ENCODE peak calls at places on chromosomes 7 and 10, in four cellular contexts. R is mucosa of descending colon, M is HTR-8/SVneo, D is fibroblast of the aortic adventitia. Q is an unnamed sample.

GRCh38 chr10:65142641-65143435 is 1621.6 kb downstream of the REEP3 start:
- DNase-seq in D (no peak), M (no peak), R (no peak), Q (no peak)

GRCh38 chr10:80599424-80599847 is 61.7 kb downstream of the SH2D4B start:
- DNase-seq in M (peak; percentile 59), D (peak; percentile 24), R (peak; percentile 38), Q (peak; percentile 36)

GRCh38 chr7:36423633-36424032 is 34.0 kb downstream of the ANLN start:
- DNase-seq in D (no peak), R (no peak), M (no peak), Q (no peak)

GRCh38 chr10:131451407-131452015 is 140.0 kb upstream of the TCERG1L start:
- DNase-seq in R (no peak), M (no peak), D (no peak), Q (no peak)

GRCh38 chr7:40887099-40887498 is 752.3 kb downstream of the SUGCT start:
- DNase-seq in M (no peak), R (no peak), D (peak; percentile 69), Q (no peak)

GRCh38 chr7:37930226-37930948 is 9.9 kb downstream of the EPDR1 start:
- DNase-seq in D (peak; percentile 70), M (no peak), R (no peak), Q (no peak)

GRCh38 chr7:13104128-13104527 is 416.7 kb downstream of the ARL4A start:
- DNase-seq in R (no peak), M (no peak), D (no peak), Q (no peak)

GRCh38 chr10:10930979-10931743 is 86.5 kb upstream of the CELF2 start:
- DNase-seq in R (no peak), D (no peak), M (no peak), Q (no peak)

GRCh38 chr10:124291009-124291671 is 127.6 kb downstream of the OAT start:
- DNase-seq in D (no peak), R (no peak), M (no peak), Q (peak; percentile 57)

GRCh38 chr7:71801996-71802395 is 610.1 kb downstream of the CALN1 start:
- DNase-seq in M (no peak), R (no peak), D (no peak), Q (no peak)

GRCh38 chr10:14952851-14953451 is 945 bp downstream of the DCLRE1C start:
- DNase-seq in M (no peak), D (no peak), R (no peak), Q (no peak)

GRCh38 chr7:34596887-34597286 is 61.1 kb upstream of the NPSR1 start:
- DNase-seq in D (no peak), M (no peak), R (peak; percentile 19), Q (no peak)